ENCODE peak calls at places on chromosomes 1 and 21, in eight cellular contexts. One of them, this sample, is unnamed.

GRCh38 chr1:178527117-178527516 is 14.2 kb downstream of the TEX35 start:
- DNase-seq in colonic mucosa: no peak
- DNase-seq in left lung: no peak
- DNase-seq in testis: no peak
- DNase-seq in breast epithelium: no peak
- DNase-seq in transverse colon: no peak
- DNase-seq in tibial nerve: no peak
- DNase-seq in prostate gland: no peak
- DNase-seq in this sample: no peak

GRCh38 chr21:42618713-42619112 is 34.7 kb upstream of the PDE9A start:
- DNase-seq in colonic mucosa: no peak
- DNase-seq in left lung: no peak
- DNase-seq in testis: no peak
- DNase-seq in breast epithelium: no peak
- DNase-seq in transverse colon: no peak
- DNase-seq in tibial nerve: no peak
- DNase-seq in prostate gland: no peak
- DNase-seq in this sample: no peak

GRCh38 chr1:26626994-26627393 is 68.8 kb upstream of the ARID1A start:
- DNase-seq in colonic mucosa: no peak
- DNase-seq in left lung: no peak
- DNase-seq in testis: no peak
- DNase-seq in breast epithelium: no peak
- DNase-seq in transverse colon: no peak
- DNase-seq in tibial nerve: no peak
- DNase-seq in prostate gland: no peak
- DNase-seq in this sample: no peak

GRCh38 chr1:174074757-174075156 is 52.6 kb upstream of the RC3H1 start:
- DNase-seq in colonic mucosa: no peak
- DNase-seq in left lung: no peak
- DNase-seq in testis: no peak
- DNase-seq in breast epithelium: no peak
- DNase-seq in transverse colon: no peak
- DNase-seq in tibial nerve: no peak
- DNase-seq in prostate gland: no peak
- DNase-seq in this sample: no peak

GRCh38 chr1:66739401-66740157 is 12.7 kb upstream of the DYNLT5 start:
- DNase-seq in colonic mucosa: no peak
- DNase-seq in left lung: no peak
- DNase-seq in testis: no peak
- DNase-seq in breast epithelium: no peak
- DNase-seq in transverse colon: no peak
- DNase-seq in tibial nerve: no peak
- DNase-seq in prostate gland: no peak
- DNase-seq in this sample: no peak

GRCh38 chr1:167430134-167430848 is 88.0 kb downstream of the CD247 start:
- DNase-seq in colonic mucosa: no peak
- DNase-seq in left lung: peak; percentile 25
- DNase-seq in testis: no peak
- DNase-seq in breast epithelium: no peak
- DNase-seq in transverse colon: no peak
- DNase-seq in tibial nerve: no peak
- DNase-seq in prostate gland: no peak
- DNase-seq in this sample: no peak

GRCh38 chr1:238592586-238592985 is 701.9 kb upstream of the ZP4 start:
- DNase-seq in colonic mucosa: no peak
- DNase-seq in left lung: no peak
- DNase-seq in testis: no peak
- DNase-seq in breast epithelium: no peak
- DNase-seq in transverse colon: no peak
- DNase-seq in tibial nerve: no peak
- DNase-seq in prostate gland: no peak
- DNase-seq in this sample: no peak

GRCh38 chr1:35809156-35810095 is 1.6 kb downstream of the AGO4 start:
- DNase-seq in colonic mucosa: no peak
- DNase-seq in left lung: no peak
- DNase-seq in testis: no peak
- DNase-seq in breast epithelium: no peak
- DNase-seq in transverse colon: no peak
- DNase-seq in tibial nerve: no peak
- DNase-seq in prostate gland: no peak
- DNase-seq in this sample: no peak

GRCh38 chr1:16420719-16421118 is 16.5 kb downstream of the SPATA21 start:
- DNase-seq in colonic mucosa: no peak
- DNase-seq in left lung: no peak
- DNase-seq in testis: no peak
- DNase-seq in breast epithelium: no peak
- DNase-seq in transverse colon: peak; percentile 8
- DNase-seq in tibial nerve: no peak
- DNase-seq in prostate gland: no peak
- DNase-seq in this sample: peak; percentile 14

DNA sequence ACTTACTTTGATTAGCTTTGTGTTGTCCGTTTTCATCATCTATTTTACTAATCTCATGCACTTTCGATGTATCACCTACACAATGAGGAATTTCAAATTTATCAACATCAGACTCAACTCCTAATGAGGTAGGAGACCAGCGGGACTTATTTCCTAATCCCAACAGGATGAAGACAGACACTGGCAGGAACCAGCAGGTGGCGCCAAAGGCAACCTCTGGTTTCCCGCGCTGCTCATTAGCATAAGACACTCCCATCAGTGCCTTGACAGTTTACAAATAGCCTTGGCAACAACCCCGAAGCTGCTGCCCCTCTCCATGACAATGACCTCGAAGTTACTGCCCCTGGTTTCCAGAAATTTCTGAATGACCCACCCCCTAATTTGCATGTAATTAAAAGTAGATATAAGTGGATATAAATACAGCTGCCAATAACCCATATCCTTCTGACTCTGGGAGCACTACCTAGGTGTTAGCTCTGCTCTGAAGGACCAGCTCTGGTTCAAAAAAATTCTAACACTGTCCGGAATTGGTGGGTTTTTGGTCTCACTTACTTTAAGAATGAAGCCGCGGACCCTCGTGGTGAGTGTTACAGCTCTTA is 974.8 kb downstream of the ADGRL2 start:
- DNase-seq in colonic mucosa: peak; percentile 23
- DNase-seq in left lung: no peak
- DNase-seq in testis: peak; percentile 86
- DNase-seq in breast epithelium: no peak
- DNase-seq in transverse colon: peak; percentile 9
- DNase-seq in tibial nerve: no peak
- DNase-seq in prostate gland: no peak
- DNase-seq in this sample: no peak
- TF ChIP-seq CTCF in colonic mucosa: no peak
- TF ChIP-seq CTCF in left lung: peak; percentile 24
- TF ChIP-seq CTCF in testis: peak; percentile 56
- TF ChIP-seq CTCF in breast epithelium: peak; percentile 23
- TF ChIP-seq CTCF in transverse colon: peak; percentile 28
- TF ChIP-seq CTCF in tibial nerve: peak; percentile 19
- TF ChIP-seq CTCF in prostate gland: peak; percentile 16
- TF ChIP-seq CTCF in this sample: no peak

GRCh38 chr1:30740251-30740951 is 17.0 kb upstream of the MATN1 start:
- DNase-seq in colonic mucosa: no peak
- DNase-seq in left lung: no peak
- DNase-seq in testis: no peak
- DNase-seq in breast epithelium: no peak
- DNase-seq in transverse colon: no peak
- DNase-seq in tibial nerve: no peak
- DNase-seq in prostate gland: no peak
- DNase-seq in this sample: no peak

GRCh38 chr1:30742300-30742962 is 15.1 kb downstream of the LAPTM5 start:
- DNase-seq in colonic mucosa: no peak
- DNase-seq in left lung: no peak
- DNase-seq in testis: no peak
- DNase-seq in breast epithelium: no peak
- DNase-seq in transverse colon: no peak
- DNase-seq in tibial nerve: no peak
- DNase-seq in prostate gland: no peak
- DNase-seq in this sample: no peak

GRCh38 chr1:30742963-30743559 is 14.5 kb downstream of the LAPTM5 start:
- DNase-seq in colonic mucosa: no peak
- DNase-seq in left lung: no peak
- DNase-seq in testis: no peak
- DNase-seq in breast epithelium: no peak
- DNase-seq in transverse colon: no peak
- DNase-seq in tibial nerve: no peak
- DNase-seq in prostate gland: no peak
- DNase-seq in this sample: no peak

GRCh38 chr1:30739601-30740000 is 16.2 kb upstream of the MATN1 start:
- DNase-seq in colonic mucosa: no peak
- DNase-seq in left lung: no peak
- DNase-seq in testis: no peak
- DNase-seq in breast epithelium: no peak
- DNase-seq in transverse colon: no peak
- DNase-seq in tibial nerve: no peak
- DNase-seq in prostate gland: no peak
- DNase-seq in this sample: no peak

DNA sequence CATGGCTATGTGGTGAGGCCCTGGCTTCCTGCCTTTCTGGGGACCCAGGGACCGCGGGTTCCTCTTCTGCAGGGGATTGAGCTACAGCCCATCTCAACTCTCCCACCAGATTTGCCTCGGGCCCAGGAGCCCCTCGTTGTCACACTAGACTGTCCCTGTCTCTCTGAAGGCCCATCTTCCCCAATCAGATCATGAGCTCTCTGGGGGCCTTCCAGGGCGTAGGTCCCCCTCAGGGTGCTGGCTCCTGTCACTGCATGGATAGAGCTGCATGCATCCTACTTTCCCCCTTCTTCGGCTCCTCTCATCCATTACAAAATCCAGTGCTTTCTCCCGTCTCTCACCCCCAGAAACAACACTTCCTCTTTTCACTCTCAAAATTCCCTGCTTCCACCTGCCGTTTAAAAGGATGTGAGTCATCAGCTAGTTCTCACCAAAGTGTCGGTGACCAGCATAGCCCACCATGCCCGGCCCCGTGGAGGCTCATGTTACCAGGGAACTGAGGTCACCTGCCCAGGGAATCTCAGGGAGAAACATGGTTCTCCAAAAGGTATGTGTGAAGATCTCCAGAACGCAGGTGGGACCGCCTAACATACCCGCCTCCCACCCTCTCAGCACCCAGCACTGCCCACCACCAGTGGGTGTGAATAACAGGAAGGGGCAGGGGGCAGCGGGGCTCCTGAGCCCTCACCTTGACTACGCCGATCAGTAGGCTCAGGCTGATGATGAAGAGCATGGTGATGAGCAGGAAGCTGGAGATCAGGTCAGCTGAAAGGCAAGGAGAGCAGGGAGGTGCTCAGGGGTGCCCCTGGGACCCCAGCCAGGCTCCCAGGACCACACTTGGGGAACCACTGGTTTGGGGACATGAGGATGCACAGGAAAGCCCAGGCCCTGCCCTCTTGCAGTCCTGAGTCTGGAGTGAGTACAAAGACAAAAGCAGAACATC is 16.4 kb downstream of the LAPTM5 start:
- DNase-seq in colonic mucosa: no peak
- DNase-seq in left lung: no peak
- DNase-seq in testis: no peak
- DNase-seq in breast epithelium: no peak
- DNase-seq in transverse colon: no peak
- DNase-seq in tibial nerve: no peak
- DNase-seq in prostate gland: no peak
- DNase-seq in this sample: no peak
- H3K4me1 ChIP-seq in colonic mucosa: peaks cover 5% of the 10 kb centered on the region
- H3K4me1 ChIP-seq in left lung: no peaks in the 10 kb centered on the region
- H3K4me1 ChIP-seq in testis: no peaks in the 10 kb centered on the region
- H3K4me1 ChIP-seq in breast epithelium: no peaks in the 10 kb centered on the region
- H3K4me1 ChIP-seq in transverse colon: no peaks in the 10 kb centered on the region
- H3K4me1 ChIP-seq in tibial nerve: peaks cover 8% of the 10 kb centered on the region
- H3K4me1 ChIP-seq in prostate gland: no peaks in the 10 kb centered on the region
- H3K4me1 ChIP-seq in this sample: peaks cover 50% of the 10 kb centered on the region

GRCh38 chr1:37258068-37258467 is 216.3 kb upstream of the ZC3H12A start:
- DNase-seq in colonic mucosa: no peak
- DNase-seq in left lung: no peak
- DNase-seq in testis: no peak
- DNase-seq in breast epithelium: no peak
- DNase-seq in transverse colon: no peak
- DNase-seq in tibial nerve: no peak
- DNase-seq in prostate gland: no peak
- DNase-seq in this sample: no peak
- H3K27me3 ChIP-seq in colonic mucosa: no peaks in the 10 kb centered on the region
- H3K27me3 ChIP-seq in left lung: peaks cover 83% of the 10 kb centered on the region
- H3K27me3 ChIP-seq in testis: no peaks in the 10 kb centered on the region
- H3K27me3 ChIP-seq in breast epithelium: no peaks in the 10 kb centered on the region
- H3K27me3 ChIP-seq in transverse colon: peaks cover 46% of the 10 kb centered on the region
- H3K27me3 ChIP-seq in tibial nerve: no peaks in the 10 kb centered on the region
- H3K27me3 ChIP-seq in prostate gland: peaks cover 22% of the 10 kb centered on the region
- H3K27me3 ChIP-seq in this sample: no peaks in the 10 kb centered on the region

GRCh38 chr1:6331543-6332246 is 61.9 kb downstream of the ACOT7 start:
- DNase-seq in colonic mucosa: peak; percentile 63
- DNase-seq in left lung: no peak
- DNase-seq in testis: no peak
- DNase-seq in breast epithelium: no peak
- DNase-seq in transverse colon: peak; percentile 39
- DNase-seq in tibial nerve: no peak
- DNase-seq in prostate gland: no peak
- DNase-seq in this sample: no peak
- TF ChIP-seq CTCF in colonic mucosa: no peak
- TF ChIP-seq CTCF in left lung: no peak
- TF ChIP-seq CTCF in testis: no peak
- TF ChIP-seq CTCF in breast epithelium: no peak
- TF ChIP-seq CTCF in transverse colon: no peak
- TF ChIP-seq CTCF in tibial nerve: no peak
- TF ChIP-seq CTCF in prostate gland: no peak
- TF ChIP-seq CTCF in this sample: no peak

DNA sequence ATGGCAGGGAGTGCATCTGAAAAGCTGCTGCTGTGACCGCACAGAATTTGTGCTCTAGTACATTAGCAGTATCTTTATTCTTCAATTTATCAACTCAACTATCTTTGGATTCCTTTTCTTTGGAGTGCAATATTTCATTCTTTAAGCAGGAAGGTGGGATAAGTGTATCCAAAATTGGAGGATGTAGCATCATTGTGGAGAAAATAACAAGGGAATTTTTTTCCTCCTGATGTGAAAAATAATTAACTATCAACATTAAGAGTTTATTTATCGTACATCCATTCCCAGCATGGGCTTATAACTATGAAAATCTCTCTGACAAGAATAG is 25.5 kb downstream of the MAP3K7CL start:
- DNase-seq in colonic mucosa: no peak
- DNase-seq in left lung: no peak
- DNase-seq in testis: no peak
- DNase-seq in breast epithelium: no peak
- DNase-seq in transverse colon: no peak
- DNase-seq in tibial nerve: no peak
- DNase-seq in prostate gland: no peak
- DNase-seq in this sample: no peak
- H3K4me1 ChIP-seq in colonic mucosa: no peaks in the 10 kb centered on the region
- H3K4me1 ChIP-seq in left lung: no peaks in the 10 kb centered on the region
- H3K4me1 ChIP-seq in testis: no peaks in the 10 kb centered on the region
- H3K4me1 ChIP-seq in breast epithelium: no peaks in the 10 kb centered on the region
- H3K4me1 ChIP-seq in transverse colon: no peaks in the 10 kb centered on the region
- H3K4me1 ChIP-seq in tibial nerve: no peaks in the 10 kb centered on the region
- H3K4me1 ChIP-seq in prostate gland: no peaks in the 10 kb centered on the region
- H3K4me1 ChIP-seq in this sample: peaks cover 21% of the 10 kb centered on the region